ENCODE peak calls at places on chromosomes 11 and 22, in five cellular contexts. I is colonic mucosa, H is brain microvascular endothelial cell, F is left lung, L is heart left ventricle. X is an unnamed sample.

GRCh38 chr22:20545681-20546521 is 38.5 kb downstream of the MED15 start:
- DNase-seq in I (no peak), H (no peak), F (no peak), L (no peak), X (no peak)

GRCh38 chr11:130216221-130216550 is 56.6 kb downstream of the ST14 start:
- DNase-seq in I (no peak), H (no peak), F (no peak), L (no peak), X (no peak)

GRCh38 chr11:46112961-46113617 is 8.2 kb downstream of the PHF21A start:
- DNase-seq in I (peak; percentile 39), H (peak; percentile 54), F (no peak), L (no peak), X (no peak)

GRCh38 chr11:34234086-34234740 is 123.6 kb downstream of the ABTB2 start:
- DNase-seq in I (peak; percentile 86), H (peak; percentile 56), F (peak; percentile 44), L (no peak), X (peak; percentile 10)

GRCh38 chr22:50260434-50260800 is 1.1 kb downstream of the MAPK12 start:
- DNase-seq in I (no peak), H (no peak), F (no peak), L (no peak), X (no peak)

GRCh38 chr11:57312511-57313021 is 12.2 kb downstream of the TNKS1BP1 start:
- DNase-seq in I (peak; percentile 44), H (no peak), F (peak; percentile 35), L (no peak), X (no peak)

GRCh38 chr11:107741044-107741823 is 29.4 kb upstream of the SLN start:
- DNase-seq in I (no peak), H (peak; percentile 44), F (peak; percentile 55), L (no peak), X (no peak)

GRCh38 chr11:1731451-1732059 is 18.8 kb downstream of the IFITM10 start:
- DNase-seq in I (no peak), H (no peak), F (no peak), L (no peak), X (no peak)

GRCh38 chr11:16173798-16174197 is 182.5 kb downstream of the SOX6 start:
- DNase-seq in I (no peak), H (no peak), F (no peak), L (no peak), X (no peak)

GRCh38 chr11:61114913-61115312 is 12.6 kb downstream of the CD5 start:
- DNase-seq in I (no peak), H (no peak), F (no peak), L (no peak), X (no peak)

GRCh38 chr22:49211176-49211575 is 616.5 kb downstream of the BRD1 start:
- DNase-seq in I (no peak), H (no peak), F (peak; percentile 8), L (peak; percentile 3), X (no peak)

GRCh38 chr11:98307827-98308491 is 712.8 kb upstream of the CNTN5 start:
- DNase-seq in I (no peak), H (no peak), F (no peak), L (no peak), X (no peak)

GRCh38 chr11:115500547-115501503 is 3.4 kb downstream of the CADM1 start:
- DNase-seq in I (no peak), H (no peak), F (no peak), L (no peak), X (no peak)

GRCh38 chr11:46414899-46415298 is 23.3 kb upstream of the CHRM4 start:
- DNase-seq in I (no peak), H (no peak), F (no peak), L (no peak), X (no peak)

DNA sequence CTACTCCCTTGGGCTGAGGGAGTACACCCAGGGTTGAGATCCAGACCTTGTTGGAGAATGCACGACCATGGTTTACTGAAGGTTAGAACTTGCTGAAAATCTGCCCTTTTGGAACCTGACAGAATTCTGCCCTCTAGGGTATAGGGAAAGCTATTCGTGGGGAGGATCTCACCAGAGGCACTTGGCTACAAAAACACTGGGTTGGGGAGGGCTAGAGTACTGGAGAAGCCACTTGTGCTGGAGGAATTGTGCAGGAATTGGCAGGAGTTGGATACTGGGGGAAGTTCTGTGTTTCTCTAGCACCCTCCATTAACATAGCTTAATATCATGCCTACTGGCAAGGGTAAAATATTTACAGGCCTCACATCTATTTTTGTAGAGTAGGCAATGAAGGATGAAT is 55.8 kb downstream of the PPME1 start:
- DNase-seq in I (no peak), H (no peak), F (no peak), L (no peak), X (no peak)
- TF ChIP-seq CTCF in I (no peak), H (no peak), F (no peak), L (no peak), X (no peak)

GRCh38 chr22:37661160-37661924 is 2.8 kb downstream of the PDXP start:
- DNase-seq in I (no peak), H (peak; percentile 60), F (no peak), L (peak; percentile 52), X (no peak)
- TF ChIP-seq CTCF in I (no peak), H (peak; percentile 77), F (no peak), L (peak; percentile 49), X (no peak)

DNA sequence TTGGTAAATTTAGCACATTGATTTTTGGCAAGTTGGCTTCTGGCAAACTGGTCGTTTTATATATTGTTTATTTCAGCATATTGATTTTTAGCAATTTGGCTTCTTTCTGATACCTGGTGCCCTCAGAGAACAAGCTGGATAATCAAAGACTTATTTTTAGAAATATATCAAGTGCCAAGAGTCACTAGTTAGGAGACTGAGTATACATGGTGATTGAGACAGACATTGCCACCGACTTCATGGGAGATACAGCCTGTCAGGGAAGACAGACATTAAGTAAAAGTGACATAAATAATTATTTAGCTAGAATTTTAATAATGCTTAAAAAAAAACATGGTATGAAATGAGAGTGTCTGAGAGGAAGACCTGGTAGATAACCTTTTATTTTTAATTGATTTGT is 242.3 kb upstream of the MTNR1B start:
- DNase-seq in I (no peak), H (no peak), F (no peak), L (no peak), X (no peak)
- TF ChIP-seq CTCF in I (no peak), H (no peak), F (no peak), L (no peak), X (no peak)

GRCh38 chr11:27720277-27720830 is 20.1 kb upstream of the BDNF start:
- DNase-seq in I (peak; percentile 40), H (peak; percentile 42), F (no peak), L (peak; percentile 38), X (peak; percentile 90)
- TF ChIP-seq CTCF in I (no peak), H (peak; percentile 61), F (no peak), L (no peak), X (peak; percentile 29)

GRCh38 chr11:117231637-117232021 is 244 bp downstream of the PCSK7 start:
- DNase-seq in I (no peak), H (no peak), F (no peak), L (no peak), X (no peak)
- TF ChIP-seq CTCF in I (no peak), H (no peak), F (no peak), L (no peak), X (no peak)